ENCODE peak calls at places on chromosomes 16 and 17, in ten cellular contexts. One of them, this sample, is unnamed.

GRCh38 chr17:28575126-28575795 is 1.4 kb downstream of the ALDOC start:
- DNase-seq in T-helper 2 cell: no peak
- DNase-seq in WTC11: no peak
- DNase-seq in head of caudate nucleus: peak
- DNase-seq in AG04450: no peak
- DNase-seq in naive B cell: no peak
- DNase-seq in CD4-positive, alpha-beta memory T cell: no peak
- DNase-seq in memory B cell: no peak
- DNase-seq in H54: no peak
- DNase-seq in Ammon's horn: peak
- DNase-seq in this sample: peak

GRCh38 chr16:85096921-85097320 is 15.4 kb downstream of the CIBAR2 start:
- DNase-seq in T-helper 2 cell: no peak
- DNase-seq in WTC11: no peak
- DNase-seq in head of caudate nucleus: no peak
- DNase-seq in AG04450: no peak
- DNase-seq in naive B cell: no peak
- DNase-seq in CD4-positive, alpha-beta memory T cell: no peak
- DNase-seq in memory B cell: no peak
- DNase-seq in H54: no peak
- DNase-seq in Ammon's horn: no peak
- DNase-seq in this sample: no peak

GRCh38 chr16:55713103-55713502 is 57.3 kb downstream of the SLC6A2 start:
- DNase-seq in T-helper 2 cell: no peak
- DNase-seq in WTC11: no peak
- DNase-seq in head of caudate nucleus: no peak
- DNase-seq in AG04450: no peak
- DNase-seq in naive B cell: no peak
- DNase-seq in CD4-positive, alpha-beta memory T cell: no peak
- DNase-seq in memory B cell: no peak
- DNase-seq in H54: no peak
- DNase-seq in Ammon's horn: no peak
- DNase-seq in this sample: no peak

GRCh38 chr16:62156971-62157370 is 120.7 kb upstream of the CDH8 start:
- DNase-seq in T-helper 2 cell: no peak
- DNase-seq in WTC11: no peak
- DNase-seq in head of caudate nucleus: no peak
- DNase-seq in AG04450: no peak
- DNase-seq in naive B cell: no peak
- DNase-seq in CD4-positive, alpha-beta memory T cell: no peak
- DNase-seq in memory B cell: no peak
- DNase-seq in H54: no peak
- DNase-seq in Ammon's horn: no peak
- DNase-seq in this sample: no peak

GRCh38 chr16:83685615-83686165 is 122.1 kb upstream of the HSBP1 start:
- DNase-seq in T-helper 2 cell: no peak
- DNase-seq in WTC11: no peak
- DNase-seq in head of caudate nucleus: no peak
- DNase-seq in AG04450: no peak
- DNase-seq in naive B cell: no peak
- DNase-seq in CD4-positive, alpha-beta memory T cell: no peak
- DNase-seq in memory B cell: no peak
- DNase-seq in H54: no peak
- DNase-seq in Ammon's horn: no peak
- DNase-seq in this sample: no peak

GRCh38 chr17:83052241-83052564 is 27.2 kb upstream of the METRNL start:
- DNase-seq in T-helper 2 cell: no peak
- DNase-seq in WTC11: no peak
- DNase-seq in head of caudate nucleus: no peak
- DNase-seq in AG04450: no peak
- DNase-seq in naive B cell: no peak
- DNase-seq in CD4-positive, alpha-beta memory T cell: no peak
- DNase-seq in memory B cell: no peak
- DNase-seq in H54: no peak
- DNase-seq in Ammon's horn: no peak
- DNase-seq in this sample: no peak

GRCh38 chr17:57045868-57046671 is 39.0 kb upstream of the AKAP1 start:
- DNase-seq in T-helper 2 cell: no peak
- DNase-seq in WTC11: peak
- DNase-seq in head of caudate nucleus: peak
- DNase-seq in AG04450: no peak
- DNase-seq in naive B cell: peak
- DNase-seq in CD4-positive, alpha-beta memory T cell: peak
- DNase-seq in memory B cell: peak
- DNase-seq in H54: no peak
- DNase-seq in Ammon's horn: no peak
- DNase-seq in this sample: no peak

GRCh38 chr16:79093554-79093967 is 507.0 kb downstream of the MAF start:
- DNase-seq in T-helper 2 cell: no peak
- DNase-seq in WTC11: no peak
- DNase-seq in head of caudate nucleus: no peak
- DNase-seq in AG04450: no peak
- DNase-seq in naive B cell: peak
- DNase-seq in CD4-positive, alpha-beta memory T cell: peak
- DNase-seq in memory B cell: peak
- DNase-seq in H54: no peak
- DNase-seq in Ammon's horn: peak
- DNase-seq in this sample: peak

GRCh38 chr17:33373209-33373608 is 80.1 kb upstream of the ASIC2 start:
- DNase-seq in T-helper 2 cell: no peak
- DNase-seq in WTC11: no peak
- DNase-seq in head of caudate nucleus: no peak
- DNase-seq in AG04450: no peak
- DNase-seq in naive B cell: no peak
- DNase-seq in CD4-positive, alpha-beta memory T cell: no peak
- DNase-seq in memory B cell: no peak
- DNase-seq in H54: no peak
- DNase-seq in Ammon's horn: no peak
- DNase-seq in this sample: no peak

GRCh38 chr17:66839616-66840015 is 4.7 kb downstream of the CACNG5 start:
- DNase-seq in T-helper 2 cell: no peak
- DNase-seq in WTC11: no peak
- DNase-seq in head of caudate nucleus: no peak
- DNase-seq in AG04450: no peak
- DNase-seq in naive B cell: no peak
- DNase-seq in CD4-positive, alpha-beta memory T cell: no peak
- DNase-seq in memory B cell: no peak
- DNase-seq in H54: no peak
- DNase-seq in Ammon's horn: no peak
- DNase-seq in this sample: no peak

GRCh38 chr16:88385831-88386815 is 3.4 kb downstream of the ZNF469 start:
- DNase-seq in T-helper 2 cell: no peak
- DNase-seq in WTC11: no peak
- DNase-seq in head of caudate nucleus: no peak
- DNase-seq in AG04450: no peak
- DNase-seq in naive B cell: no peak
- DNase-seq in CD4-positive, alpha-beta memory T cell: no peak
- DNase-seq in memory B cell: no peak
- DNase-seq in H54: no peak
- DNase-seq in Ammon's horn: no peak
- DNase-seq in this sample: peak

GRCh38 chr17:47225436-47225858 is 16.3 kb downstream of the MYL4 start:
- DNase-seq in T-helper 2 cell: no peak
- DNase-seq in WTC11: no peak
- DNase-seq in head of caudate nucleus: no peak
- DNase-seq in AG04450: peak
- DNase-seq in naive B cell: no peak
- DNase-seq in CD4-positive, alpha-beta memory T cell: no peak
- DNase-seq in memory B cell: no peak
- DNase-seq in H54: peak
- DNase-seq in Ammon's horn: peak
- DNase-seq in this sample: no peak

GRCh38 chr17:40542562-40543411 is 22.5 kb downstream of the CCR7 start:
- DNase-seq in T-helper 2 cell: no peak
- DNase-seq in WTC11: peak
- DNase-seq in head of caudate nucleus: no peak
- DNase-seq in AG04450: peak
- DNase-seq in naive B cell: no peak
- DNase-seq in CD4-positive, alpha-beta memory T cell: peak
- DNase-seq in memory B cell: no peak
- DNase-seq in H54: no peak
- DNase-seq in Ammon's horn: peak
- DNase-seq in this sample: peak

GRCh38 chr17:34567665-34568064 is 11.7 kb upstream of the TMEM132E start:
- DNase-seq in T-helper 2 cell: no peak
- DNase-seq in WTC11: no peak
- DNase-seq in head of caudate nucleus: no peak
- DNase-seq in AG04450: no peak
- DNase-seq in naive B cell: no peak
- DNase-seq in CD4-positive, alpha-beta memory T cell: no peak
- DNase-seq in memory B cell: no peak
- DNase-seq in H54: no peak
- DNase-seq in Ammon's horn: no peak
- DNase-seq in this sample: no peak

GRCh38 chr17:27603870-27604794 is 26.9 kb upstream of the LGALS9 start:
- DNase-seq in T-helper 2 cell: no peak
- DNase-seq in WTC11: no peak
- DNase-seq in head of caudate nucleus: no peak
- DNase-seq in AG04450: no peak
- DNase-seq in naive B cell: no peak
- DNase-seq in CD4-positive, alpha-beta memory T cell: no peak
- DNase-seq in memory B cell: no peak
- DNase-seq in H54: no peak
- DNase-seq in Ammon's horn: no peak
- DNase-seq in this sample: no peak

GRCh38 chr17:69593351-69593715 is 178.8 kb downstream of the MAP2K6 start:
- DNase-seq in T-helper 2 cell: no peak
- DNase-seq in WTC11: no peak
- DNase-seq in head of caudate nucleus: no peak
- DNase-seq in AG04450: no peak
- DNase-seq in naive B cell: no peak
- DNase-seq in CD4-positive, alpha-beta memory T cell: no peak
- DNase-seq in memory B cell: no peak
- DNase-seq in H54: no peak
- DNase-seq in Ammon's horn: no peak
- DNase-seq in this sample: no peak

GRCh38 chr17:49899588-49899987 is 51.7 kb upstream of the TAC4 start:
- DNase-seq in T-helper 2 cell: no peak
- DNase-seq in WTC11: no peak
- DNase-seq in head of caudate nucleus: no peak
- DNase-seq in AG04450: no peak
- DNase-seq in naive B cell: no peak
- DNase-seq in CD4-positive, alpha-beta memory T cell: no peak
- DNase-seq in memory B cell: no peak
- DNase-seq in H54: no peak
- DNase-seq in Ammon's horn: no peak
- DNase-seq in this sample: no peak

This sample was measured in Right ventricle myocardium superior.